ENCODE peak calls at places on chromosomes 16 and 17, in ten cellular contexts. One of them, this sample, is unnamed. For H3K4me1, the result is how much of the 10 kb centered on the place peaks cover.

GRCh38 chr16:79612207-79612606 is 11.7 kb upstream of the MAF start:
- DNase-seq in breast epithelium: no peak
- DNase-seq in neural progenitor cell: no peak
- DNase-seq in PC-9: no peak
- DNase-seq in adrenal gland: no peak
- DNase-seq in ovary: no peak
- DNase-seq in cardiac muscle cell: no peak
- DNase-seq in CD8-positive, alpha-beta T cell: no peak
- DNase-seq in H1: no peak
- DNase-seq in transverse colon: no peak
- DNase-seq in this sample: no peak

GRCh38 chr17:49522329-49522890 is 27.3 kb downstream of the NGFR start:
- DNase-seq in breast epithelium: peak
- DNase-seq in neural progenitor cell: no peak
- DNase-seq in PC-9: no peak
- DNase-seq in adrenal gland: peak
- DNase-seq in ovary: no peak
- DNase-seq in cardiac muscle cell: no peak
- DNase-seq in CD8-positive, alpha-beta T cell: no peak
- DNase-seq in H1: peak
- DNase-seq in transverse colon: no peak
- DNase-seq in this sample: no peak

GRCh38 chr16:80591071-80591935 is 50.5 kb downstream of the DYNLRB2 start:
- DNase-seq in breast epithelium: no peak
- DNase-seq in neural progenitor cell: no peak
- DNase-seq in PC-9: no peak
- DNase-seq in adrenal gland: no peak
- DNase-seq in ovary: no peak
- DNase-seq in cardiac muscle cell: no peak
- DNase-seq in CD8-positive, alpha-beta T cell: peak
- DNase-seq in H1: no peak
- DNase-seq in transverse colon: no peak
- DNase-seq in this sample: no peak

GRCh38 chr16:318628-319027 is 33.9 kb downstream of the AXIN1 start:
- DNase-seq in breast epithelium: no peak
- DNase-seq in neural progenitor cell: peak
- DNase-seq in PC-9: peak
- DNase-seq in adrenal gland: no peak
- DNase-seq in ovary: no peak
- DNase-seq in cardiac muscle cell: peak
- DNase-seq in CD8-positive, alpha-beta T cell: no peak
- DNase-seq in H1: peak
- DNase-seq in transverse colon: no peak
- DNase-seq in this sample: no peak

GRCh38 chr17:63774141-63774981 is at the start of gene DDX42:
- DNase-seq in breast epithelium: peak
- DNase-seq in neural progenitor cell: peak
- DNase-seq in PC-9: peak
- DNase-seq in adrenal gland: peak
- DNase-seq in ovary: peak
- DNase-seq in cardiac muscle cell: peak
- DNase-seq in CD8-positive, alpha-beta T cell: no peak
- DNase-seq in H1: no peak
- DNase-seq in transverse colon: peak
- DNase-seq in this sample: peak

GRCh38 chr17:57926723-57927047 is 28.5 kb downstream of the CUEDC1 start:
- DNase-seq in breast epithelium: no peak
- DNase-seq in neural progenitor cell: no peak
- DNase-seq in PC-9: no peak
- DNase-seq in adrenal gland: no peak
- DNase-seq in ovary: no peak
- DNase-seq in cardiac muscle cell: no peak
- DNase-seq in CD8-positive, alpha-beta T cell: no peak
- DNase-seq in H1: no peak
- DNase-seq in transverse colon: no peak
- DNase-seq in this sample: no peak

GRCh38 chr17:65228734-65229390 is 91.7 kb downstream of the RGS9 start:
- DNase-seq in breast epithelium: no peak
- DNase-seq in neural progenitor cell: no peak
- DNase-seq in PC-9: no peak
- DNase-seq in adrenal gland: no peak
- DNase-seq in ovary: no peak
- DNase-seq in cardiac muscle cell: peak
- DNase-seq in CD8-positive, alpha-beta T cell: no peak
- DNase-seq in H1: no peak
- DNase-seq in transverse colon: no peak
- DNase-seq in this sample: no peak

GRCh38 chr17:1304962-1305361 is 25.5 kb downstream of the TRARG1 start:
- DNase-seq in breast epithelium: no peak
- DNase-seq in neural progenitor cell: no peak
- DNase-seq in PC-9: no peak
- DNase-seq in adrenal gland: no peak
- DNase-seq in ovary: no peak
- DNase-seq in cardiac muscle cell: no peak
- DNase-seq in CD8-positive, alpha-beta T cell: no peak
- DNase-seq in H1: no peak
- DNase-seq in transverse colon: no peak
- DNase-seq in this sample: no peak

GRCh38 chr16:12626411-12626810 is 177.3 kb downstream of the CPPED1 start:
- DNase-seq in breast epithelium: no peak
- DNase-seq in neural progenitor cell: no peak
- DNase-seq in PC-9: no peak
- DNase-seq in adrenal gland: no peak
- DNase-seq in ovary: no peak
- DNase-seq in cardiac muscle cell: no peak
- DNase-seq in CD8-positive, alpha-beta T cell: no peak
- DNase-seq in H1: no peak
- DNase-seq in transverse colon: no peak
- DNase-seq in this sample: no peak

GRCh38 chr16:9395958-9396359 is 304.5 kb downstream of the HAPSTR1 start:
- DNase-seq in breast epithelium: no peak
- DNase-seq in neural progenitor cell: no peak
- DNase-seq in PC-9: no peak
- DNase-seq in adrenal gland: no peak
- DNase-seq in ovary: no peak
- DNase-seq in cardiac muscle cell: no peak
- DNase-seq in CD8-positive, alpha-beta T cell: no peak
- DNase-seq in H1: no peak
- DNase-seq in transverse colon: peak
- DNase-seq in this sample: peak

GRCh38 chr17:73340093-73340596 is 28.3 kb upstream of the CDC42EP4 start:
- DNase-seq in breast epithelium: no peak
- DNase-seq in neural progenitor cell: no peak
- DNase-seq in PC-9: peak
- DNase-seq in adrenal gland: peak
- DNase-seq in ovary: no peak
- DNase-seq in cardiac muscle cell: no peak
- DNase-seq in CD8-positive, alpha-beta T cell: no peak
- DNase-seq in H1: no peak
- DNase-seq in transverse colon: peak
- DNase-seq in this sample: peak

GRCh38 chr16:3577302-3577752 is at the start of gene NLRC3:
- DNase-seq in breast epithelium: no peak
- DNase-seq in neural progenitor cell: no peak
- DNase-seq in PC-9: no peak
- DNase-seq in adrenal gland: no peak
- DNase-seq in ovary: no peak
- DNase-seq in cardiac muscle cell: no peak
- DNase-seq in CD8-positive, alpha-beta T cell: peak
- DNase-seq in H1: no peak
- DNase-seq in transverse colon: peak
- DNase-seq in this sample: no peak

GRCh38 chr17:67689534-67690177 is 28.1 kb upstream of the NOL11 start:
- DNase-seq in breast epithelium: no peak
- DNase-seq in neural progenitor cell: peak
- DNase-seq in PC-9: peak
- DNase-seq in adrenal gland: peak
- DNase-seq in ovary: no peak
- DNase-seq in cardiac muscle cell: peak
- DNase-seq in CD8-positive, alpha-beta T cell: no peak
- DNase-seq in H1: no peak
- DNase-seq in transverse colon: peak
- DNase-seq in this sample: peak

GRCh38 chr17:29862951-29863350 is 67.1 kb downstream of the SSH2 start:
- DNase-seq in breast epithelium: no peak
- DNase-seq in neural progenitor cell: no peak
- DNase-seq in PC-9: no peak
- DNase-seq in adrenal gland: no peak
- DNase-seq in ovary: no peak
- DNase-seq in cardiac muscle cell: no peak
- DNase-seq in CD8-positive, alpha-beta T cell: no peak
- DNase-seq in H1: no peak
- DNase-seq in transverse colon: no peak
- DNase-seq in this sample: no peak

GRCh38 chr17:29870836-29871430 is 59.1 kb downstream of the SSH2 start:
- DNase-seq in breast epithelium: no peak
- DNase-seq in neural progenitor cell: no peak
- DNase-seq in PC-9: no peak
- DNase-seq in adrenal gland: no peak
- DNase-seq in ovary: no peak
- DNase-seq in cardiac muscle cell: no peak
- DNase-seq in CD8-positive, alpha-beta T cell: no peak
- DNase-seq in H1: no peak
- DNase-seq in transverse colon: no peak
- DNase-seq in this sample: no peak

GRCh38 chr17:29866746-29867404 is 63.2 kb downstream of the SSH2 start:
- DNase-seq in breast epithelium: no peak
- DNase-seq in neural progenitor cell: no peak
- DNase-seq in PC-9: no peak
- DNase-seq in adrenal gland: no peak
- DNase-seq in ovary: no peak
- DNase-seq in cardiac muscle cell: no peak
- DNase-seq in CD8-positive, alpha-beta T cell: no peak
- DNase-seq in H1: no peak
- DNase-seq in transverse colon: no peak
- DNase-seq in this sample: no peak

GRCh38 chr17:29862127-29862526 is 67.9 kb downstream of the SSH2 start:
- DNase-seq in breast epithelium: no peak
- DNase-seq in neural progenitor cell: no peak
- DNase-seq in PC-9: no peak
- DNase-seq in adrenal gland: no peak
- DNase-seq in ovary: no peak
- DNase-seq in cardiac muscle cell: no peak
- DNase-seq in CD8-positive, alpha-beta T cell: no peak
- DNase-seq in H1: no peak
- DNase-seq in transverse colon: no peak
- DNase-seq in this sample: no peak

DNA sequence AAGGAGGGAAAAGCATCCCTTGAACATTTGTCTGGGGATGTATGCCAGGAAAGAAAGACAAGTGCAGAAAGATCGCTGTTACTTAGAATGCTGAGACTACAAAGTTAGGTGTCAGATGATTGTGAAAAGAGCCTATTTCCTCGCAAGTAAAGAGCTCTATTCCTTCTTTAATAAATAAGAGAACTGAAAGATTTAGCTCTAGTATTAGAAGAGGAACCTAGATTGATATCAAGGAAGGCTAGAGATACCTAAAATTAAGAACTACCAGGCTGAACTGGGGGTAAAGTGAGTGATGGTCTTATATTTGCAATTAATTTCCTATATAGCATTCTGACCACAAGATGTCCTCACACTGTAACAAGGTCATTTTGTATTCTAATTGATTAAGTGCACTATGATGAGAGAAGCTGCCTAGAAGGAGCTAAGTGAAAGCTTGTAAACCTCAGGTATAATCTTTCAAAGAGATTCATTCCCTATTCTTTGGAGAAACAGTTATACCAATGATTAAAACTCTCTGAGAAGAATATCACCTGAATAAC is 62.3 kb downstream of the SSH2 start:
- DNase-seq in breast epithelium: no peak
- DNase-seq in neural progenitor cell: no peak
- DNase-seq in PC-9: no peak
- DNase-seq in adrenal gland: no peak
- DNase-seq in ovary: no peak
- DNase-seq in cardiac muscle cell: peak
- DNase-seq in CD8-positive, alpha-beta T cell: no peak
- DNase-seq in H1: no peak
- DNase-seq in transverse colon: no peak
- DNase-seq in this sample: no peak
- H3K27ac ChIP-seq in breast epithelium: no peak
- H3K27ac ChIP-seq in neural progenitor cell: no peak
- H3K27ac ChIP-seq in PC-9: no peak
- H3K27ac ChIP-seq in adrenal gland: no peak
- H3K27ac ChIP-seq in ovary: no peak
- H3K27ac ChIP-seq in cardiac muscle cell: peak
- H3K27ac ChIP-seq in CD8-positive, alpha-beta T cell: no peak
- H3K27ac ChIP-seq in H1: no peak
- H3K27ac ChIP-seq in transverse colon: no peak
- H3K27ac ChIP-seq in this sample: no peak

DNA sequence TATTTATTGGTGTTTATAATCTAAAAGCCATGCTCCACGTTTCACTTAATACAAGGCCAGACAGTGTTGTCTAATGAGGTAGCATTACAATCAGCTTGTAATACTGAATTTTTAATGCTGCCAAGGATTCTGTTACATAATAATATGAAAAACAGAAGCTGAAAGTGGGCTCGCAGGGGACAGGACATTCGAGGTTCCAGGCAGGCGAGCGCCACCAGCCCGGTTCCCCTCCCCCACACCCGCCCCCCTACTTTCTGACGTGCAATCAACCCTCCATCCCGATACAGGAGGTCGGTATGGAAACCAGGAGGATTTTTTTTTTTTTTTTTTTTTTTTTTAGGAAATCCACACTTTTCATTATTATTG is 6.2 kb upstream of the ZFHX3 start:
- DNase-seq in breast epithelium: no peak
- DNase-seq in neural progenitor cell: no peak
- DNase-seq in PC-9: no peak
- DNase-seq in adrenal gland: peak
- DNase-seq in ovary: no peak
- DNase-seq in cardiac muscle cell: no peak
- DNase-seq in CD8-positive, alpha-beta T cell: no peak
- DNase-seq in H1: no peak
- DNase-seq in transverse colon: no peak
- DNase-seq in this sample: no peak
- H3K4me1 ChIP-seq in breast epithelium: under half
- H3K4me1 ChIP-seq in neural progenitor cell: half or more
- H3K4me1 ChIP-seq in PC-9: half or more
- H3K4me1 ChIP-seq in adrenal gland: half or more
- H3K4me1 ChIP-seq in ovary: under half
- H3K4me1 ChIP-seq in cardiac muscle cell: half or more
- H3K4me1 ChIP-seq in CD8-positive, alpha-beta T cell: under half
- H3K4me1 ChIP-seq in H1: under half
- H3K4me1 ChIP-seq in transverse colon: half or more
- H3K4me1 ChIP-seq in this sample: half or more

GRCh38 chr16:50722960-50723359 is 18.9 kb upstream of the CYLD start:
- DNase-seq in breast epithelium: no peak
- DNase-seq in neural progenitor cell: no peak
- DNase-seq in PC-9: no peak
- DNase-seq in adrenal gland: no peak
- DNase-seq in ovary: no peak
- DNase-seq in cardiac muscle cell: no peak
- DNase-seq in CD8-positive, alpha-beta T cell: no peak
- DNase-seq in H1: no peak
- DNase-seq in transverse colon: no peak
- DNase-seq in this sample: no peak
- TF ChIP-seq CTCF in breast epithelium: no peak
- TF ChIP-seq CTCF in neural progenitor cell: no peak
- TF ChIP-seq CTCF in PC-9: no peak
- TF ChIP-seq CTCF in adrenal gland: no peak
- TF ChIP-seq CTCF in ovary: no peak
- TF ChIP-seq CTCF in cardiac muscle cell: no peak
- TF ChIP-seq CTCF in CD8-positive, alpha-beta T cell: no peak
- TF ChIP-seq CTCF in H1: no peak
- TF ChIP-seq CTCF in transverse colon: no peak
- TF ChIP-seq CTCF in this sample: no peak

GRCh38 chr17:81031571-81032550 is 3.1 kb upstream of the BAIAP2 start:
- DNase-seq in breast epithelium: no peak
- DNase-seq in neural progenitor cell: no peak
- DNase-seq in PC-9: no peak
- DNase-seq in adrenal gland: no peak
- DNase-seq in ovary: no peak
- DNase-seq in cardiac muscle cell: no peak
- DNase-seq in CD8-positive, alpha-beta T cell: no peak
- DNase-seq in H1: no peak
- DNase-seq in transverse colon: no peak
- DNase-seq in this sample: no peak
- H3K27ac ChIP-seq in breast epithelium: no peak
- H3K27ac ChIP-seq in neural progenitor cell: no peak
- H3K27ac ChIP-seq in PC-9: no peak
- H3K27ac ChIP-seq in adrenal gland: no peak
- H3K27ac ChIP-seq in ovary: no peak
- H3K27ac ChIP-seq in cardiac muscle cell: no peak
- H3K27ac ChIP-seq in CD8-positive, alpha-beta T cell: no peak
- H3K27ac ChIP-seq in H1: no peak
- H3K27ac ChIP-seq in transverse colon: peak
- H3K27ac ChIP-seq in this sample: peak